ENCODE peak calls at places on chromosomes 1 and 21, in six cellular contexts. E is fibroblast of lung, B is adrenal gland, J is neural progenitor cell, L is stomach, R is upper lobe of right lung. S is an unnamed sample. For H3K27me3, the result is how much of the 10 kb centered on the place peaks cover.

GRCh38 chr1:92883297-92883696 is 51.5 kb downstream of the RPL5 start:
- DNase-seq in L (no peak), B (no peak), E (no peak), R (no peak), J (no peak), S (no peak)

GRCh38 chr1:214193691-214194090 is 87.3 kb upstream of the SMYD2 start:
- DNase-seq in B (no peak), L (no peak), E (no peak), R (no peak), J (no peak), S (no peak)

GRCh38 chr1:201505505-201505893 is 1.4 kb downstream of the CSRP1 start:
- DNase-seq in L (no peak), E (peak), J (peak), B (no peak), R (no peak), S (no peak)

GRCh38 chr1:47593001-47593568 is 155.2 kb downstream of the FOXD2 start:
- DNase-seq in B (no peak), R (no peak), L (no peak), E (no peak), J (peak), S (no peak)

GRCh38 chr1:236689713-236690569 is 3.6 kb downstream of the ACTN2 start:
- DNase-seq in L (no peak), E (no peak), B (no peak), R (no peak), J (no peak), S (no peak)

GRCh38 chr1:74505133-74505532 is 7.3 kb downstream of the LRRC53 start:
- DNase-seq in R (no peak), J (peak), E (peak), L (no peak), B (no peak), S (no peak)

GRCh38 chr1:7117599-7118281 is 332.5 kb downstream of the CAMTA1 start:
- DNase-seq in L (no peak), E (peak), J (peak), B (no peak), R (no peak), S (peak)

GRCh38 chr1:155479205-155479604 is 83.4 kb downstream of the ASH1L start:
- DNase-seq in L (no peak), R (no peak), J (no peak), B (no peak), E (peak), S (no peak)

GRCh38 chr1:224160171-224160682 is 22.8 kb upstream of the DEGS1 start:
- DNase-seq in R (no peak), L (no peak), E (no peak), J (no peak), B (no peak), S (no peak)

GRCh38 chr1:226981386-226981817 is 41.3 kb downstream of the COQ8A start:
- DNase-seq in E (no peak), R (no peak), J (no peak), B (peak), L (no peak), S (no peak)

GRCh38 chr1:156550346-156550745 is 22.0 kb downstream of the IQGAP3 start:
- DNase-seq in B (no peak), J (no peak), L (no peak), R (no peak), E (no peak), S (no peak)

GRCh38 chr1:159009704-159010361 is at the start of gene IFI16:
- DNase-seq in J (no peak), E (peak), R (no peak), L (no peak), B (peak), S (peak)

GRCh38 chr1:246506440-246506784 is 667 bp downstream of the SMYD3 start:
- DNase-seq in B (no peak), L (no peak), J (peak), R (peak), E (peak), S (no peak)

GRCh38 chr1:234600418-234601216 is 9.4 kb downstream of the IRF2BP2 start:
- DNase-seq in E (peak), L (peak), J (no peak), R (no peak), B (no peak), S (no peak)

GRCh38 chr1:164868990-164869389 is 310.0 kb downstream of the PBX1 start:
- DNase-seq in E (no peak), L (no peak), J (no peak), B (no peak), R (no peak), S (no peak)

GRCh38 chr1:64172458-64172983 is 30.9 kb upstream of the UBE2U start:
- DNase-seq in J (no peak), L (no peak), E (peak), R (no peak), B (no peak), S (no peak)

GRCh38 chr1:81809808-81810207 is 9.1 kb downstream of the ADGRL2 start:
- DNase-seq in J (no peak), E (no peak), R (no peak), L (no peak), B (no peak), S (no peak)

GRCh38 chr1:115706774-115707425 is 61.6 kb downstream of the CASQ2 start:
- DNase-seq in R (no peak), J (peak), E (peak), B (no peak), L (no peak), S (no peak)

GRCh38 chr21:33109574-33110339 is 39.8 kb downstream of the OLIG1 start:
- DNase-seq in R (no peak), J (peak), E (no peak), L (no peak), B (no peak), S (no peak)

GRCh38 chr1:205631010-205631726 is 643 bp downstream of the ELK4 start:
- DNase-seq in R (peak), E (peak), J (peak), B (peak), L (peak), S (no peak)

GRCh38 chr1:75964760-75965408 is 32.7 kb upstream of the ASB17 start:
- DNase-seq in B (no peak), E (no peak), R (no peak), J (no peak), L (no peak), S (no peak)

GRCh38 chr1:201719812-201720521 is 109.0 kb upstream of the IPO9 start:
- DNase-seq in J (peak), R (no peak), B (no peak), L (no peak), E (peak), S (peak)

GRCh38 chr1:87330201-87330953 is 1.7 kb downstream of the LMO4 start:
- DNase-seq in L (peak), E (peak), J (peak), B (peak), R (no peak), S (no peak)

GRCh38 chr21:43916691-43917514 is 51.9 kb downstream of the AGPAT3 start:
- DNase-seq in L (no peak), E (no peak), J (no peak), B (no peak), R (peak), S (no peak)

GRCh38 chr1:28510350-28511223 is 4.7 kb downstream of the RCC1 start:
- DNase-seq in E (peak), J (no peak), B (no peak), L (no peak), R (no peak), S (no peak)

GRCh38 chr21:24693779-24694178 is 913.5 kb downstream of the MRPL39 start:
- DNase-seq in B (no peak), J (no peak), E (no peak), R (no peak), L (no peak), S (no peak)

GRCh38 chr1:66353207-66353606 is 180.7 kb upstream of the SGIP1 start:
- DNase-seq in J (peak), B (no peak), E (no peak), R (no peak), L (no peak), S (no peak)

GRCh38 chr1:43266881-43267280 is 2.9 kb upstream of the TMEM125 start:
- DNase-seq in R (no peak), L (no peak), J (no peak), B (no peak), E (no peak), S (no peak)

GRCh38 chr1:204125759-204126351 is 26.0 kb downstream of the ETNK2 start:
- DNase-seq in R (no peak), E (no peak), L (no peak), J (no peak), B (no peak), S (no peak)

GRCh38 chr1:204121840-204122555 is 29.8 kb downstream of the ETNK2 start:
- DNase-seq in J (no peak), L (no peak), R (no peak), E (no peak), B (no peak), S (no peak)

GRCh38 chr1:204124639-204125038 is 27.2 kb downstream of the ETNK2 start:
- DNase-seq in J (no peak), E (no peak), L (no peak), B (no peak), R (no peak), S (no peak)

GRCh38 chr1:204126367-204126766 is 25.5 kb downstream of the ETNK2 start:
- DNase-seq in B (no peak), J (no peak), E (no peak), L (no peak), R (no peak), S (no peak)

GRCh38 chr1:204123376-204123775 is 28.5 kb downstream of the ETNK2 start:
- DNase-seq in E (no peak), L (no peak), R (no peak), J (peak), B (no peak), S (no peak)
- TF ChIP-seq CTCF in E (peak), L (no peak), R (peak), J (peak), B (peak), S (peak)

DNA sequence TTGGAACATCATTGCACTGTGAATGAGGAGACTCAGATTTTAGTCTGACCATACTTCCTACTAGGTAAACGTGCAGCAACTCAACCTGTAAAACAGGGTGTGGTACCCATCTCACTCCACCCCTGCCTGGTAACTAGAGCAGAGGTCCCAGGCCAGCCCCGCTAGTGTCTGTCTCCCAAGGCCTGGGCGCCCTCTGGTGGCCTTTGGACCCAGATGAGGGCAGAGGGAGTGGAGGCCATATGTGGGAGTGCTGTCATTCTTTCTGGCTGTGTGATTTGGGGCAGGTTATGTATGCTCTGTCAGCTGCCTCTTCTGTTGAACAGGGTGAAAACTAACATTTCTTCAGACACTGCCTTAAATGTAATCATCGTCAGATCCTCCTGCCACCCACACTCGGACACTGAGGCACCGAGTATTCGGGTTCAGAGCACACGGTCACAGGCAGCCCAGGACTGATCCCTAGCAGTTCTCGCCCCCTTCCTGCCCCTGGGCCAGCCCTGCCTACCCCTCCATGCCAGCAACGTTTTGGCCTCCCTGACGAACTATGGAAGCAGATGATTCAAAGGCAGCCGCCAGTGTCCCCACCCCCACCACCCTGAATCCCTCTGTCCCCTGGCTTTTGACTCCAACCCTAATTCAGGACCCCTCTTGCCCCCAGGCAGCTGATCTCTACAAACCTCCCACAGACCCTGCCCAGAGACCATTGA is 76.0 kb downstream of the CD247 start:
- DNase-seq in R (peak), B (peak), J (peak), L (peak), E (peak), S (no peak)
- H3K4me3 ChIP-seq in R (no peak), B (no peak), J (no peak), L (no peak), E (no peak), S (no peak)

GRCh38 chr1:182110635-182111034 is 49.1 kb upstream of the ZNF648 start:
- DNase-seq in L (no peak), E (no peak), R (no peak), J (no peak), B (no peak), S (no peak)

GRCh38 chr1:182113879-182114626 is 52.5 kb upstream of the ZNF648 start:
- DNase-seq in E (peak), J (peak), B (no peak), L (peak), R (no peak), S (no peak)

GRCh38 chr1:182111496-182111895 is 50.0 kb upstream of the ZNF648 start:
- DNase-seq in R (no peak), B (no peak), J (no peak), E (no peak), L (peak), S (no peak)

GRCh38 chr1:182109780-182110179 is 48.3 kb upstream of the ZNF648 start:
- DNase-seq in B (no peak), E (no peak), L (no peak), J (no peak), R (no peak), S (no peak)

GRCh38 chr1:182114627-182115023 is 53.1 kb upstream of the ZNF648 start:
- DNase-seq in L (no peak), E (no peak), J (no peak), B (no peak), R (no peak), S (no peak)
- H3K27me3 ChIP-seq in L (under half), E (under half), J (under half), B (under half), R (under half), S (under half)

DNA sequence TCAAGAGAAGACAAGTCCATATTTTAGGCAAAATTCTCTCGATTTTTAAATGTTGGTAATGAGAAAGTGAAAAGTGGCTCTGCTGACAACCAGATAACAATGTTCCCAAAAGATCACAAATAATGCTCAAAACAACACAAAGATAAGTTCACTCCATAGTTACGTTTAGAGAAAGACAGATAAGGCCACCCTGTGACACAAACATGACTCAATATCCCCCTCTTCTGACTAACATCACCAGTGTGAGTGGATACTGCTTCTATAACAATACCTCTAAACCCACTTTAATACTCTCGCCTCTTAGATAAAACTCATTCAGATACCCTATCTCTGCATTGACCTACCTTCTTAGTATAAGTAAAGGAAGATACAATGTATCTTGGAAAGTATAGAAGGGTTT is 51.2 kb upstream of the RGS7 start:
- DNase-seq in L (no peak), B (no peak), R (no peak), E (peak), J (peak), S (no peak)
- TF ChIP-seq CTCF in L (no peak), B (peak), R (no peak), E (no peak), J (peak), S (no peak)

GRCh38 chr1:41239988-41240610 is 2.0 kb downstream of the SCMH1 start:
- DNase-seq in R (no peak), L (no peak), E (peak), B (no peak), J (no peak), S (peak)
- H3K4me3 ChIP-seq in R (no peak), L (no peak), E (peak), B (no peak), J (peak), S (no peak)

GRCh38 chr1:18109756-18110597 is 2.4 kb downstream of the IGSF21 start:
- DNase-seq in J (peak), L (peak), E (peak), R (no peak), B (peak), S (no peak)
- H3K27me3 ChIP-seq in J (half or more), L (half or more), E (under half), R (half or more), B (under half), S (under half)

S was measured in BJ.